ENCODE peak calls at places on chromosomes 5 and 9, in ten cellular contexts. One of them, this sample, is unnamed.

GRCh38 chr5:143882520-143882919 is 70.6 kb downstream of the HMHB1 start:
- DNase-seq in posterior cingulate gyrus: no peak
- DNase-seq in osteocyte: no peak
- DNase-seq in NCI-H1092 treated with DMSO at 0.1 percent for 48 hours: no peak
- DNase-seq in amniotic stem cell: no peak
- DNase-seq in NCI-H774: no peak
- DNase-seq in H9: no peak
- DNase-seq in activated naive CD4-positive, alpha-beta T cell treated with anti-CD3 and anti-CD28 coated beads for 36 hours: no peak
- DNase-seq in iris pigment epithelial cell: no peak
- DNase-seq in nephron progenitor cell: no peak
- DNase-seq in this sample: no peak

GRCh38 chr9:126621919-126622735 is 8.4 kb downstream of the LMX1B start:
- DNase-seq in posterior cingulate gyrus: no peak
- DNase-seq in osteocyte: no peak
- DNase-seq in NCI-H1092 treated with DMSO at 0.1 percent for 48 hours: no peak
- DNase-seq in amniotic stem cell: no peak
- DNase-seq in NCI-H774: no peak
- DNase-seq in H9: peak
- DNase-seq in activated naive CD4-positive, alpha-beta T cell treated with anti-CD3 and anti-CD28 coated beads for 36 hours: no peak
- DNase-seq in iris pigment epithelial cell: no peak
- DNase-seq in nephron progenitor cell: peak
- DNase-seq in this sample: no peak

GRCh38 chr5:417765-418559 is 25.0 kb upstream of the EXOC3 start:
- DNase-seq in posterior cingulate gyrus: no peak
- DNase-seq in osteocyte: no peak
- DNase-seq in NCI-H1092 treated with DMSO at 0.1 percent for 48 hours: no peak
- DNase-seq in amniotic stem cell: no peak
- DNase-seq in NCI-H774: no peak
- DNase-seq in H9: no peak
- DNase-seq in activated naive CD4-positive, alpha-beta T cell treated with anti-CD3 and anti-CD28 coated beads for 36 hours: no peak
- DNase-seq in iris pigment epithelial cell: no peak
- DNase-seq in nephron progenitor cell: no peak
- DNase-seq in this sample: no peak

GRCh38 chr5:61496406-61497307 is 164.6 kb downstream of the ZSWIM6 start:
- DNase-seq in posterior cingulate gyrus: no peak
- DNase-seq in osteocyte: no peak
- DNase-seq in NCI-H1092 treated with DMSO at 0.1 percent for 48 hours: no peak
- DNase-seq in amniotic stem cell: no peak
- DNase-seq in NCI-H774: no peak
- DNase-seq in H9: no peak
- DNase-seq in activated naive CD4-positive, alpha-beta T cell treated with anti-CD3 and anti-CD28 coated beads for 36 hours: no peak
- DNase-seq in iris pigment epithelial cell: no peak
- DNase-seq in nephron progenitor cell: no peak
- DNase-seq in this sample: no peak

GRCh38 chr5:160442824-160443431 is 21.3 kb downstream of the PTTG1 start:
- DNase-seq in posterior cingulate gyrus: no peak
- DNase-seq in osteocyte: no peak
- DNase-seq in NCI-H1092 treated with DMSO at 0.1 percent for 48 hours: no peak
- DNase-seq in amniotic stem cell: no peak
- DNase-seq in NCI-H774: no peak
- DNase-seq in H9: no peak
- DNase-seq in activated naive CD4-positive, alpha-beta T cell treated with anti-CD3 and anti-CD28 coated beads for 36 hours: no peak
- DNase-seq in iris pigment epithelial cell: no peak
- DNase-seq in nephron progenitor cell: no peak
- DNase-seq in this sample: no peak

GRCh38 chr9:132503116-132503515 is 79.3 kb upstream of the BARHL1 start:
- DNase-seq in posterior cingulate gyrus: no peak
- DNase-seq in osteocyte: no peak
- DNase-seq in NCI-H1092 treated with DMSO at 0.1 percent for 48 hours: no peak
- DNase-seq in amniotic stem cell: no peak
- DNase-seq in NCI-H774: no peak
- DNase-seq in H9: no peak
- DNase-seq in activated naive CD4-positive, alpha-beta T cell treated with anti-CD3 and anti-CD28 coated beads for 36 hours: no peak
- DNase-seq in iris pigment epithelial cell: no peak
- DNase-seq in nephron progenitor cell: no peak
- DNase-seq in this sample: no peak

GRCh38 chr9:34986541-34987047 is 3.0 kb upstream of the DNAJB5 start:
- DNase-seq in posterior cingulate gyrus: peak
- DNase-seq in osteocyte: no peak
- DNase-seq in NCI-H1092 treated with DMSO at 0.1 percent for 48 hours: peak
- DNase-seq in amniotic stem cell: no peak
- DNase-seq in NCI-H774: peak
- DNase-seq in H9: peak
- DNase-seq in activated naive CD4-positive, alpha-beta T cell treated with anti-CD3 and anti-CD28 coated beads for 36 hours: peak
- DNase-seq in iris pigment epithelial cell: no peak
- DNase-seq in nephron progenitor cell: peak
- DNase-seq in this sample: peak

GRCh38 chr5:158026248-158027031 is 167.5 kb upstream of the CLINT1 start:
- DNase-seq in posterior cingulate gyrus: no peak
- DNase-seq in osteocyte: no peak
- DNase-seq in NCI-H1092 treated with DMSO at 0.1 percent for 48 hours: no peak
- DNase-seq in amniotic stem cell: no peak
- DNase-seq in NCI-H774: no peak
- DNase-seq in H9: no peak
- DNase-seq in activated naive CD4-positive, alpha-beta T cell treated with anti-CD3 and anti-CD28 coated beads for 36 hours: no peak
- DNase-seq in iris pigment epithelial cell: no peak
- DNase-seq in nephron progenitor cell: no peak
- DNase-seq in this sample: no peak

GRCh38 chr5:149731617-149732400 is 1.7 kb downstream of the PPARGC1B start:
- DNase-seq in posterior cingulate gyrus: peak
- DNase-seq in osteocyte: peak
- DNase-seq in NCI-H1092 treated with DMSO at 0.1 percent for 48 hours: no peak
- DNase-seq in amniotic stem cell: no peak
- DNase-seq in NCI-H774: no peak
- DNase-seq in H9: peak
- DNase-seq in activated naive CD4-positive, alpha-beta T cell treated with anti-CD3 and anti-CD28 coated beads for 36 hours: peak
- DNase-seq in iris pigment epithelial cell: peak
- DNase-seq in nephron progenitor cell: peak
- DNase-seq in this sample: no peak

GRCh38 chr9:30796806-30797205 is 1587.6 kb upstream of the ACO1 start:
- DNase-seq in posterior cingulate gyrus: no peak
- DNase-seq in osteocyte: no peak
- DNase-seq in NCI-H1092 treated with DMSO at 0.1 percent for 48 hours: peak
- DNase-seq in amniotic stem cell: no peak
- DNase-seq in NCI-H774: no peak
- DNase-seq in H9: no peak
- DNase-seq in activated naive CD4-positive, alpha-beta T cell treated with anti-CD3 and anti-CD28 coated beads for 36 hours: no peak
- DNase-seq in iris pigment epithelial cell: peak
- DNase-seq in nephron progenitor cell: no peak
- DNase-seq in this sample: no peak

GRCh38 chr5:567664-568060 is 43.4 kb upstream of the SLC9A3 start:
- DNase-seq in posterior cingulate gyrus: no peak
- DNase-seq in osteocyte: no peak
- DNase-seq in NCI-H1092 treated with DMSO at 0.1 percent for 48 hours: no peak
- DNase-seq in amniotic stem cell: no peak
- DNase-seq in NCI-H774: no peak
- DNase-seq in H9: no peak
- DNase-seq in activated naive CD4-positive, alpha-beta T cell treated with anti-CD3 and anti-CD28 coated beads for 36 hours: no peak
- DNase-seq in iris pigment epithelial cell: no peak
- DNase-seq in nephron progenitor cell: no peak
- DNase-seq in this sample: no peak

GRCh38 chr9:129860653-129861446 is 25.6 kb downstream of the USP20 start:
- DNase-seq in posterior cingulate gyrus: no peak
- DNase-seq in osteocyte: no peak
- DNase-seq in NCI-H1092 treated with DMSO at 0.1 percent for 48 hours: no peak
- DNase-seq in amniotic stem cell: no peak
- DNase-seq in NCI-H774: no peak
- DNase-seq in H9: no peak
- DNase-seq in activated naive CD4-positive, alpha-beta T cell treated with anti-CD3 and anti-CD28 coated beads for 36 hours: peak
- DNase-seq in iris pigment epithelial cell: no peak
- DNase-seq in nephron progenitor cell: no peak
- DNase-seq in this sample: no peak

GRCh38 chr5:128844354-128844923 is 120.8 kb upstream of the SLC27A6 start:
- DNase-seq in posterior cingulate gyrus: no peak
- DNase-seq in osteocyte: no peak
- DNase-seq in NCI-H1092 treated with DMSO at 0.1 percent for 48 hours: no peak
- DNase-seq in amniotic stem cell: no peak
- DNase-seq in NCI-H774: peak
- DNase-seq in H9: no peak
- DNase-seq in activated naive CD4-positive, alpha-beta T cell treated with anti-CD3 and anti-CD28 coated beads for 36 hours: no peak
- DNase-seq in iris pigment epithelial cell: peak
- DNase-seq in nephron progenitor cell: no peak
- DNase-seq in this sample: no peak

GRCh38 chr9:129669141-129669718 is 3.8 kb downstream of the PRRX2 start:
- DNase-seq in posterior cingulate gyrus: no peak
- DNase-seq in osteocyte: no peak
- DNase-seq in NCI-H1092 treated with DMSO at 0.1 percent for 48 hours: no peak
- DNase-seq in amniotic stem cell: peak
- DNase-seq in NCI-H774: no peak
- DNase-seq in H9: no peak
- DNase-seq in activated naive CD4-positive, alpha-beta T cell treated with anti-CD3 and anti-CD28 coated beads for 36 hours: no peak
- DNase-seq in iris pigment epithelial cell: peak
- DNase-seq in nephron progenitor cell: no peak
- DNase-seq in this sample: no peak

GRCh38 chr5:68456756-68457217 is 241.2 kb downstream of the PIK3R1 start:
- DNase-seq in posterior cingulate gyrus: no peak
- DNase-seq in osteocyte: no peak
- DNase-seq in NCI-H1092 treated with DMSO at 0.1 percent for 48 hours: no peak
- DNase-seq in amniotic stem cell: no peak
- DNase-seq in NCI-H774: no peak
- DNase-seq in H9: no peak
- DNase-seq in activated naive CD4-positive, alpha-beta T cell treated with anti-CD3 and anti-CD28 coated beads for 36 hours: no peak
- DNase-seq in iris pigment epithelial cell: peak
- DNase-seq in nephron progenitor cell: no peak
- DNase-seq in this sample: no peak

GRCh38 chr5:76816110-76816831 is 2.6 kb upstream of the F2RL1 start:
- DNase-seq in posterior cingulate gyrus: no peak
- DNase-seq in osteocyte: no peak
- DNase-seq in NCI-H1092 treated with DMSO at 0.1 percent for 48 hours: no peak
- DNase-seq in amniotic stem cell: no peak
- DNase-seq in NCI-H774: no peak
- DNase-seq in H9: no peak
- DNase-seq in activated naive CD4-positive, alpha-beta T cell treated with anti-CD3 and anti-CD28 coated beads for 36 hours: no peak
- DNase-seq in iris pigment epithelial cell: no peak
- DNase-seq in nephron progenitor cell: no peak
- DNase-seq in this sample: no peak

GRCh38 chr5:59810041-59810440 is 83.5 kb downstream of the PDE4D start:
- DNase-seq in posterior cingulate gyrus: peak
- DNase-seq in osteocyte: peak
- DNase-seq in NCI-H1092 treated with DMSO at 0.1 percent for 48 hours: peak
- DNase-seq in amniotic stem cell: peak
- DNase-seq in NCI-H774: peak
- DNase-seq in H9: peak
- DNase-seq in activated naive CD4-positive, alpha-beta T cell treated with anti-CD3 and anti-CD28 coated beads for 36 hours: peak
- DNase-seq in iris pigment epithelial cell: peak
- DNase-seq in nephron progenitor cell: peak
- DNase-seq in this sample: no peak

GRCh38 chr5:180470966-180471582 is 23.1 kb upstream of the CNOT6 start:
- DNase-seq in posterior cingulate gyrus: peak
- DNase-seq in osteocyte: no peak
- DNase-seq in NCI-H1092 treated with DMSO at 0.1 percent for 48 hours: peak
- DNase-seq in amniotic stem cell: peak
- DNase-seq in NCI-H774: no peak
- DNase-seq in H9: peak
- DNase-seq in activated naive CD4-positive, alpha-beta T cell treated with anti-CD3 and anti-CD28 coated beads for 36 hours: peak
- DNase-seq in iris pigment epithelial cell: peak
- DNase-seq in nephron progenitor cell: peak
- DNase-seq in this sample: no peak

GRCh38 chr5:849651-850301 is 1.0 kb downstream of the ZDHHC11 start:
- DNase-seq in posterior cingulate gyrus: peak
- DNase-seq in osteocyte: no peak
- DNase-seq in NCI-H1092 treated with DMSO at 0.1 percent for 48 hours: no peak
- DNase-seq in amniotic stem cell: no peak
- DNase-seq in NCI-H774: no peak
- DNase-seq in H9: no peak
- DNase-seq in activated naive CD4-positive, alpha-beta T cell treated with anti-CD3 and anti-CD28 coated beads for 36 hours: no peak
- DNase-seq in iris pigment epithelial cell: no peak
- DNase-seq in nephron progenitor cell: peak
- DNase-seq in this sample: no peak

GRCh38 chr9:130549093-130549735 is 30.2 kb upstream of the FUBP3 start:
- DNase-seq in posterior cingulate gyrus: no peak
- DNase-seq in osteocyte: no peak
- DNase-seq in NCI-H1092 treated with DMSO at 0.1 percent for 48 hours: peak
- DNase-seq in amniotic stem cell: no peak
- DNase-seq in NCI-H774: no peak
- DNase-seq in H9: no peak
- DNase-seq in activated naive CD4-positive, alpha-beta T cell treated with anti-CD3 and anti-CD28 coated beads for 36 hours: no peak
- DNase-seq in iris pigment epithelial cell: no peak
- DNase-seq in nephron progenitor cell: no peak
- DNase-seq in this sample: no peak

GRCh38 chr5:169374761-169375160 is 73.8 kb upstream of the SLIT3 start:
- DNase-seq in posterior cingulate gyrus: no peak
- DNase-seq in osteocyte: no peak
- DNase-seq in NCI-H1092 treated with DMSO at 0.1 percent for 48 hours: no peak
- DNase-seq in amniotic stem cell: no peak
- DNase-seq in NCI-H774: no peak
- DNase-seq in H9: no peak
- DNase-seq in activated naive CD4-positive, alpha-beta T cell treated with anti-CD3 and anti-CD28 coated beads for 36 hours: no peak
- DNase-seq in iris pigment epithelial cell: peak
- DNase-seq in nephron progenitor cell: no peak
- DNase-seq in this sample: no peak

GRCh38 chr9:14350766-14351165 is 36.8 kb upstream of the NFIB start:
- DNase-seq in posterior cingulate gyrus: no peak
- DNase-seq in osteocyte: no peak
- DNase-seq in NCI-H1092 treated with DMSO at 0.1 percent for 48 hours: no peak
- DNase-seq in amniotic stem cell: no peak
- DNase-seq in NCI-H774: no peak
- DNase-seq in H9: no peak
- DNase-seq in activated naive CD4-positive, alpha-beta T cell treated with anti-CD3 and anti-CD28 coated beads for 36 hours: no peak
- DNase-seq in iris pigment epithelial cell: no peak
- DNase-seq in nephron progenitor cell: no peak
- DNase-seq in this sample: no peak

GRCh38 chr5:151213803-151214613 is 9.9 kb downstream of the CCDC69 start:
- DNase-seq in posterior cingulate gyrus: no peak
- DNase-seq in osteocyte: peak
- DNase-seq in NCI-H1092 treated with DMSO at 0.1 percent for 48 hours: no peak
- DNase-seq in amniotic stem cell: no peak
- DNase-seq in NCI-H774: no peak
- DNase-seq in H9: peak
- DNase-seq in activated naive CD4-positive, alpha-beta T cell treated with anti-CD3 and anti-CD28 coated beads for 36 hours: peak
- DNase-seq in iris pigment epithelial cell: peak
- DNase-seq in nephron progenitor cell: no peak
- DNase-seq in this sample: peak

GRCh38 chr5:13939647-13940046 is 4.8 kb downstream of the DNAH5 start:
- DNase-seq in posterior cingulate gyrus: no peak
- DNase-seq in osteocyte: no peak
- DNase-seq in NCI-H1092 treated with DMSO at 0.1 percent for 48 hours: peak
- DNase-seq in amniotic stem cell: no peak
- DNase-seq in NCI-H774: no peak
- DNase-seq in H9: no peak
- DNase-seq in activated naive CD4-positive, alpha-beta T cell treated with anti-CD3 and anti-CD28 coated beads for 36 hours: no peak
- DNase-seq in iris pigment epithelial cell: no peak
- DNase-seq in nephron progenitor cell: no peak
- DNase-seq in this sample: no peak

GRCh38 chr9:137611623-137612609 is 6.4 kb downstream of the ARRDC1 start:
- DNase-seq in posterior cingulate gyrus: no peak
- DNase-seq in osteocyte: no peak
- DNase-seq in NCI-H1092 treated with DMSO at 0.1 percent for 48 hours: peak
- DNase-seq in amniotic stem cell: peak
- DNase-seq in NCI-H774: peak
- DNase-seq in H9: no peak
- DNase-seq in activated naive CD4-positive, alpha-beta T cell treated with anti-CD3 and anti-CD28 coated beads for 36 hours: peak
- DNase-seq in iris pigment epithelial cell: peak
- DNase-seq in nephron progenitor cell: no peak
- DNase-seq in this sample: no peak

GRCh38 chr5:111572561-111572960 is 60.2 kb upstream of the STARD4 start:
- DNase-seq in posterior cingulate gyrus: no peak
- DNase-seq in osteocyte: no peak
- DNase-seq in NCI-H1092 treated with DMSO at 0.1 percent for 48 hours: no peak
- DNase-seq in amniotic stem cell: no peak
- DNase-seq in NCI-H774: no peak
- DNase-seq in H9: no peak
- DNase-seq in activated naive CD4-positive, alpha-beta T cell treated with anti-CD3 and anti-CD28 coated beads for 36 hours: no peak
- DNase-seq in iris pigment epithelial cell: no peak
- DNase-seq in nephron progenitor cell: no peak
- DNase-seq in this sample: no peak

GRCh38 chr5:158560170-158560569 is 539.5 kb downstream of the EBF1 start:
- DNase-seq in posterior cingulate gyrus: no peak
- DNase-seq in osteocyte: no peak
- DNase-seq in NCI-H1092 treated with DMSO at 0.1 percent for 48 hours: no peak
- DNase-seq in amniotic stem cell: no peak
- DNase-seq in NCI-H774: no peak
- DNase-seq in H9: no peak
- DNase-seq in activated naive CD4-positive, alpha-beta T cell treated with anti-CD3 and anti-CD28 coated beads for 36 hours: no peak
- DNase-seq in iris pigment epithelial cell: peak
- DNase-seq in nephron progenitor cell: no peak
- DNase-seq in this sample: no peak

GRCh38 chr9:116155700-116156045 is 2.1 kb downstream of the PAPPA start:
- DNase-seq in posterior cingulate gyrus: no peak
- DNase-seq in osteocyte: no peak
- DNase-seq in NCI-H1092 treated with DMSO at 0.1 percent for 48 hours: no peak
- DNase-seq in amniotic stem cell: peak
- DNase-seq in NCI-H774: no peak
- DNase-seq in H9: no peak
- DNase-seq in activated naive CD4-positive, alpha-beta T cell treated with anti-CD3 and anti-CD28 coated beads for 36 hours: no peak
- DNase-seq in iris pigment epithelial cell: peak
- DNase-seq in nephron progenitor cell: no peak
- DNase-seq in this sample: no peak